ENCODE peak calls at places on chromosome 6, in ten cellular contexts. M is epithelial cell of esophagus, Z is NB4, Q is fibroblast of the aortic adventitia, G is endothelial cell, F is T-cell, X is lower lobe of right lung, W is HAP-1, R is EH, J is kidney epithelial cell. I is an unnamed sample.

GRCh38 chr6:131210469-131210868 is 75.2 kb downstream of the AKAP7 start:
- DNase-seq in M (no peak), Z (no peak), Q (peak), G (no peak), F (no peak), X (no peak), W (no peak), R (peak), J (no peak), I (no peak)

GRCh38 chr6:113359155-113360140 is 497.7 kb upstream of the MARCKS start:
- DNase-seq in M (peak), Z (no peak), Q (peak), G (no peak), F (no peak), X (no peak), W (no peak), R (peak), J (peak), I (no peak)

GRCh38 chr6:123668965-123669591 is 32.3 kb upstream of the TRDN start:
- DNase-seq in M (no peak), Z (no peak), Q (peak), G (no peak), F (no peak), X (no peak), W (no peak), R (no peak), J (no peak), I (no peak)

GRCh38 chr6:1624071-1624847 is 14.5 kb downstream of the FOXC1 start:
- DNase-seq in M (no peak), Z (no peak), Q (peak), G (peak), F (no peak), X (peak), W (no peak), R (no peak), J (no peak), I (peak)

GRCh38 chr6:36853325-36853724 is 14.1 kb upstream of the CPNE5 start:
- DNase-seq in M (peak), Z (peak), Q (peak), G (no peak), F (no peak), X (no peak), W (no peak), R (peak), J (peak), I (no peak)

GRCh38 chr6:168514216-168514615 is 73.2 kb downstream of the SMOC2 start:
- DNase-seq in M (no peak), Z (no peak), Q (no peak), G (no peak), F (no peak), X (no peak), W (no peak), R (no peak), J (no peak), I (no peak)

GRCh38 chr6:40640591-40641293 is 53.6 kb upstream of the LRFN2 start:
- DNase-seq in M (no peak), Z (peak), Q (no peak), G (no peak), F (no peak), X (no peak), W (no peak), R (peak), J (no peak), I (no peak)

GRCh38 chr6:33628401-33628964 is 7.4 kb downstream of the ITPR3 start:
- DNase-seq in M (no peak), Z (no peak), Q (no peak), G (no peak), F (no peak), X (no peak), W (no peak), R (no peak), J (no peak), I (no peak)

I was measured in glutamatergic neuron.